ENCODE peak calls at places on chromosome 22, in ten cellular contexts. M, R, V, Q, K, Y, H, O, W and F are unnamed samples.

GRCh38 chr22:41367039-41367679 is 14.6 kb upstream of the TEF start:
- DNase-seq in M (peak), R (peak), V (peak), Q (peak), K (peak), Y (peak), H (peak), O (peak), W (peak), F (peak)

GRCh38 chr22:44102121-44102520 is 78.0 kb downstream of the PARVB start:
- DNase-seq in M (no peak), R (no peak), V (no peak), Q (peak), K (no peak), Y (no peak), H (no peak), O (no peak), W (no peak), F (no peak)

GRCh38 chr22:20885557-20886323 is 26.9 kb downstream of the SNAP29 start:
- DNase-seq in M (peak), R (peak), V (peak), Q (peak), K (peak), Y (peak), H (peak), O (peak), W (peak), F (peak)

GRCh38 chr22:27810566-27810965 is 9.0 kb upstream of the MN1 start:
- DNase-seq in M (no peak), R (peak), V (peak), Q (peak), K (peak), Y (peak), H (peak), O (no peak), W (peak), F (peak)

GRCh38 chr22:21697866-21698265 is 32.1 kb downstream of the PPIL2 start:
- DNase-seq in M (no peak), R (no peak), V (no peak), Q (no peak), K (no peak), Y (peak), H (no peak), O (no peak), W (peak), F (no peak)

GRCh38 chr22:44664149-44664548 is 37.9 kb upstream of the PRR5 start:
- DNase-seq in M (peak), R (peak), V (no peak), Q (peak), K (peak), Y (peak), H (no peak), O (no peak), W (peak), F (no peak)

GRCh38 chr22:40714514-40714966 is 35.3 kb downstream of the MCHR1 start:
- DNase-seq in M (no peak), R (no peak), V (peak), Q (no peak), K (no peak), Y (peak), H (peak), O (no peak), W (peak), F (no peak)

GRCh38 chr22:28112548-28113043 is 193.5 kb upstream of the PITPNB start:
- DNase-seq in M (peak), R (peak), V (no peak), Q (no peak), K (peak), Y (peak), H (peak), O (peak), W (peak), F (no peak)

GRCh38 chr22:44133161-44133560 is 47.6 kb upstream of the PARVG start:
- DNase-seq in M (no peak), R (no peak), V (no peak), Q (no peak), K (no peak), Y (peak), H (no peak), O (no peak), W (peak), F (no peak)

GRCh38 chr22:44496844-44497217 is 1.2 kb downstream of the RTL6 start:
- DNase-seq in M (peak), R (no peak), V (peak), Q (peak), K (no peak), Y (no peak), H (no peak), O (no peak), W (no peak), F (no peak)

GRCh38 chr22:29122041-29122440 is 49.2 kb downstream of the KREMEN1 start:
- DNase-seq in M (no peak), R (no peak), V (no peak), Q (no peak), K (no peak), Y (no peak), H (no peak), O (no peak), W (peak), F (no peak)

GRCh38 chr22:27488456-27489224 is 312.9 kb downstream of the MN1 start:
- DNase-seq in M (no peak), R (no peak), V (no peak), Q (no peak), K (no peak), Y (no peak), H (peak), O (no peak), W (peak), F (no peak)

GRCh38 chr22:19870153-19871022 is 15.7 kb upstream of the GNB1L start:
- DNase-seq in M (peak), R (no peak), V (peak), Q (peak), K (peak), Y (no peak), H (no peak), O (no peak), W (no peak), F (peak)

GRCh38 chr22:23984430-23984829 is 4.5 kb downstream of the GSTT2 start:
- DNase-seq in M (no peak), R (no peak), V (no peak), Q (no peak), K (no peak), Y (no peak), H (no peak), O (peak), W (peak), F (no peak)

GRCh38 chr22:26756675-26757293 is 99.4 kb downstream of the MIAT start:
- DNase-seq in M (peak), R (no peak), V (peak), Q (peak), K (peak), Y (peak), H (peak), O (peak), W (peak), F (no peak)

GRCh38 chr22:22446527-22446926 is 62.0 kb downstream of the ZNF280B start:
- DNase-seq in M (no peak), R (no peak), V (no peak), Q (no peak), K (no peak), Y (peak), H (no peak), O (no peak), W (peak), F (no peak)

GRCh38 chr22:37427128-37427710 is at the start of gene ELFN2:
- DNase-seq in M (no peak), R (no peak), V (peak), Q (peak), K (no peak), Y (peak), H (peak), O (peak), W (no peak), F (no peak)

GRCh38 chr22:37426532-37427127 is 649 bp downstream of the ELFN2 start:
- DNase-seq in M (no peak), R (no peak), V (no peak), Q (no peak), K (no peak), Y (no peak), H (no peak), O (no peak), W (peak), F (no peak)

GRCh38 chr22:37425800-37426531 is 1.3 kb downstream of the ELFN2 start:
- DNase-seq in M (no peak), R (no peak), V (no peak), Q (no peak), K (no peak), Y (peak), H (no peak), O (no peak), W (peak), F (no peak)

GRCh38 chr22:37423283-37423682 is 4.0 kb downstream of the ELFN2 start:
- DNase-seq in M (no peak), R (no peak), V (no peak), Q (no peak), K (no peak), Y (no peak), H (no peak), O (no peak), W (no peak), F (no peak)

DNA sequence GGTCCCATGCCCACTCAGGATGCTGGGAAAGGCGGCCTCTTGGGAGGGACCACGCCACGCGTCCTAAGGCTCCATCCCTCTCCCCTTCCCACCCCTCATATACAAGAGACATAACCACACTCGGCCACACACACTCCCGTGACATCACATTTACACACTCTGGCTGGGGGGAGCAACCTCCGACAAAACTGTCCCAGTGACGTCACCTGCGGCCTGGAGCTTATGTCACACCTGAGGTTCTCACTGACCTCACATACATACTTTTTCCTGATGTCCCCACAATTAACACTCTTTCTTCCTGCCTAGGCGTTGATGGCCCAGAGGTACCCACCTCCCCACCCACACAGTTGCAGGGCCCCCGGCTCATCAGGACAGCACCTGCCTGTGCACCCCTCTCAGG is 1.9 kb downstream of the ELFN2 start:
- DNase-seq in M (no peak), R (no peak), V (no peak), Q (no peak), K (no peak), Y (no peak), H (no peak), O (no peak), W (no peak), F (no peak)
- H3K4me3 ChIP-seq in M (no peak), R (no peak), V (no peak), Q (no peak), K (no peak), Y (no peak), H (peak), O (no peak), W (no peak), F (no peak)

DNA sequence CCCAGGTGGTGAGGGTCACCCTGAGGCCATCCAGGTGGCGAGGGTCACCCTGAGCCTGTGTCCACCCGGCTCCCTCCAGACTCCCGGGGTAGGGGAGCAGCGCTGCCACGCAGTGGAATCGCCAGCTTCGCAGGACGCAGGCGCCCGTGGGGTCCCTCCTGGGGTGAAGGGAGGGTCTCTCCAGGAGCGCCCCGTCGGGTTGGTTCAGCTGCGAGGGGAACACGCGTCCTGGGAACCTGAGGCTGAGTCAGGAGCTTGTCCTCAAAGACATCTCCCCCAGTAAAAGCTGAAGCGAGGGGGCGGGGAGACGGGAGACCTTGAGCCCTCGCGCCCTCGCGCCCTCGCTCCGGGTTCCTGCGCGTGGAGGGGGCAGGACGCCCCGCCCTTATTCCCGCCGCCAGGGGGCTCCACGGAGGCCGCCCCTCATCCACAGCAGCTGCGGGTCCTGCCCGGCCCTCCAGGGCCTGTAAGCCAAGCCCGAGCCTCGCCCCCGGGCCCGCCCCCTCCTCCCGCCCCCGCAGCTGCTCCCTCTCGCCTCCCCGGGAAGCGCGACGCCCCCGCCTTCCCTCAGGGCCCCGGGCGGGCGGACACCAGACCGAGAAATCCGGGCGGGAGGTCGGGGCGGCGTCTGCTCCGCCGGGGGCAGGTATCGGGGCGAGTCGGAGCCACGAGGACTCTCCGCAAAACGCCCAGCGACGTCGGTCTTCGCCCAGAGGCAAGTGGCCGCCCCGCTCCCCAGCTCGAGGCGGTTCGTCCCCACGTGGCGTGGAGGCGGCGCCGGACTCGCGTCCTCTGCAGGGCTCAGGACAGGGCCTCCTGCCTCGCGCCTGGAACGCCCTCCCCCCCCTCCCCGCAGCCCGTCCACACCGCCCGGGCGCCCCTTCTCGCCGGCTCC is 22.8 kb downstream of the PIM3 start:
- DNase-seq in M (peak), R (peak), V (peak), Q (peak), K (peak), Y (no peak), H (no peak), O (no peak), W (no peak), F (no peak)
- TF ChIP-seq CTCF in M (peak), R (no peak), V (peak), Q (peak), K (peak), Y (peak), H (no peak), O (peak), W (peak), F (no peak)

DNA sequence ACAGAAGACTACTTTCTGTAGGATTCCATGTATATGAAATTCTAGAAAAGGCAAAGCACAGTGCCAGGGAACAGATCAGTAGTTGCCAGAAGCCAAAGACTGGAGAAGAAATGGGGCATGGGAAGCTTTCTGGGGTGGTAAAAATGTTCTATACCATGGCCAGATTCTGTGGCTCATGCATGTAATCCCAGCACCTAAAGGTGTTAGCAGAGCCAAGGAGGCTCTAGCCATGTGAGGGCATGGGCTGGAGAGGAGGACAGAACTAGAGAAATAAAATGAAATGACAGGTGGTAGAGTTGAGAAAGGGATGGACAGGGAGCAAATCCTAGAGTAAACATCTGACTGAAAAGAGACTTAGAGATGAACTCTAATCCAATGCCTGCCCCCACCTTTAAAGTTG is 26.9 kb upstream of the HMGXB4 start:
- DNase-seq in M (no peak), R (no peak), V (no peak), Q (no peak), K (no peak), Y (no peak), H (no peak), O (no peak), W (no peak), F (no peak)
- H3K4me3 ChIP-seq in M (no peak), R (no peak), V (no peak), Q (no peak), K (no peak), Y (no peak), H (peak), O (no peak), W (no peak), F (no peak)

GRCh38 chr22:31812977-31813605 is 59.3 kb downstream of the DEPDC5 start:
- DNase-seq in M (no peak), R (no peak), V (no peak), Q (no peak), K (no peak), Y (no peak), H (no peak), O (no peak), W (no peak), F (no peak)

GRCh38 chr22:31814942-31815341 is 61.1 kb downstream of the DEPDC5 start:
- DNase-seq in M (no peak), R (no peak), V (no peak), Q (no peak), K (no peak), Y (no peak), H (no peak), O (no peak), W (no peak), F (no peak)

GRCh38 chr22:31820655-31821054 is 66.8 kb downstream of the DEPDC5 start:
- DNase-seq in M (no peak), R (no peak), V (no peak), Q (no peak), K (no peak), Y (no peak), H (no peak), O (no peak), W (no peak), F (no peak)

GRCh38 chr22:31818481-31819392 is 64.9 kb downstream of the DEPDC5 start:
- DNase-seq in M (no peak), R (no peak), V (no peak), Q (no peak), K (no peak), Y (peak), H (peak), O (no peak), W (peak), F (no peak)

GRCh38 chr22:31816750-31817149 is 62.9 kb downstream of the DEPDC5 start:
- DNase-seq in M (no peak), R (no peak), V (no peak), Q (no peak), K (no peak), Y (no peak), H (no peak), O (no peak), W (no peak), F (no peak)
- TF ChIP-seq CTCF in M (no peak), R (no peak), V (no peak), Q (no peak), K (no peak), Y (no peak), H (no peak), O (no peak), W (no peak), F (no peak)

DNA sequence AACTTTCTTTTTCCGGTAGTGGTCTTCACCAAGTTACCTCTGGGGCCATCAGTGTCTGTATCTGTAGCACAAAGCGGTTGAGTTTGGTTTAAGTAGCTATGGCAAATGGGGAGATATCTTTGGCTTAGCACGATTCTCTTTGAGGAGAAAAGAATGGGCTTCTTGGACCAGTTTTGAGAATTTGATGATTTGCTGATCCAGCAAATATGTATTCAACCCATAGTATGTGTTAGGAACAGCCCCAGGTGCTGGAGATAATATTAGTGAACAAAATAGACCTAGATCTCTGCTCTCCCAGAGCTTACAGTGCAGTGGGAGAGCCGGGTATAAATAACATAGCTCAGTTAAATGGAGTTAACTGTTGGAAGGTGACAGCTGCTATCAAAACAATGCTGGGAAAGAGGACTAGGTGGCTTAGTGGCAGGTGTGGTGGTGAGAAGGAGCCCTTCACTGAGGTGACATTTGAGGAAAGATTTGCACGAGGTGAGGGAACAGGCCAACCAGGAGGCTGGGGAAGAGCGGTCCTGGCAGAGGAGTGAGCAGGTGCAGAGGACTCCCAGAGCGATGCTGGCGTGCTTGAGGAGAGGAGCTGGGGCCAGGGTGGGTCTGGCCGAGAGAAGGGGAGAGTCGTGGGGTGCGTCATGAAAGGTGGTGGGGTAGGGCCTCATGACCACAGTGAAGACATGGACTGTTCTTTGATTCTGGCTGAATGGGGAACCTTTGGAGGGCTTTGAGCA is 5.0 kb downstream of the TBC1D22A start:
- DNase-seq in M (peak), R (no peak), V (no peak), Q (no peak), K (no peak), Y (no peak), H (no peak), O (no peak), W (no peak), F (no peak)
- H3K4me3 ChIP-seq in M (no peak), R (no peak), V (no peak), Q (no peak), K (no peak), Y (no peak), H (no peak), O (no peak), W (no peak), F (no peak)

GRCh38 chr22:47124451-47124881 is 362.0 kb downstream of the TBC1D22A start:
- DNase-seq in M (peak), R (no peak), V (no peak), Q (peak), K (no peak), Y (no peak), H (no peak), O (no peak), W (no peak), F (no peak)

GRCh38 chr22:47123827-47124442 is 361.5 kb downstream of the TBC1D22A start:
- DNase-seq in M (peak), R (no peak), V (no peak), Q (peak), K (no peak), Y (no peak), H (no peak), O (no peak), W (no peak), F (no peak)

GRCh38 chr22:47124946-47125345 is 362.5 kb downstream of the TBC1D22A start:
- DNase-seq in M (no peak), R (no peak), V (no peak), Q (no peak), K (no peak), Y (no peak), H (no peak), O (no peak), W (no peak), F (no peak)

GRCh38 chr22:47126344-47126811 is 363.9 kb downstream of the TBC1D22A start:
- DNase-seq in M (peak), R (no peak), V (no peak), Q (no peak), K (no peak), Y (no peak), H (no peak), O (no peak), W (no peak), F (no peak)

DNA sequence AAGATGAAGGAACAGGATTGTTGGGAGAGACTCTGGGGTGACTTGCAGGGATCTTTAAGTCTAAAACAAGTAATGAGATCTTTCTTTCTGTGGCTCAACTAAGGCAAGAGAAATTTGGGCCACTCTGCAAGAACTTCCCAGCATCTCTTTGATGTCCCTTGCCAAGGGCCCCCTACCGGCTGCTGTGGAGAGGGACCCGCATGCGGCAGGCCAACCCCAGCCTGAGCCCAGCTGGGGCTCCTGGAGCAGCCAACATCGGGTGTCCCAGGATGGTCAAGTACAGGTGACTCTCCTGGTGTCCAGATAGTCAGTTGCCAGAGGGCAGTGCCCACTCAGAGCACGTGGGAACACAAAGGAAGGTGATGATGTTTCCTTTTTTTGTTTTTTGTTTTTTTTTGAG is 363.2 kb downstream of the TBC1D22A start:
- DNase-seq in M (peak), R (no peak), V (no peak), Q (no peak), K (no peak), Y (no peak), H (no peak), O (no peak), W (no peak), F (no peak)
- TF ChIP-seq CTCF in M (no peak), R (no peak), V (no peak), Q (no peak), K (no peak), Y (peak), H (peak), O (peak), W (peak), F (no peak)